ENCODE peak calls at places on chromosomes 2 and 18, in four cellular contexts. H, K, A and T are unnamed samples.

GRCh38 chr2:37350034-37350433 is 5.6 kb downstream of the QPCT start:
- DNase-seq in K (peak), H (peak), A (no peak), T (no peak)

GRCh38 chr2:235026649-235027557 is 75.1 kb downstream of the SH3BP4 start:
- DNase-seq in A (no peak), H (peak), K (peak), T (peak)

GRCh38 chr2:181977661-181978350 is 7.8 kb upstream of the PPP1R1C start:
- DNase-seq in A (no peak), K (no peak), H (peak), T (no peak)

GRCh38 chr2:9201185-9201891 is 5.3 kb upstream of the ASAP2 start:
- DNase-seq in H (peak), K (no peak), A (no peak), T (no peak)

GRCh38 chr2:111022630-111023029 is 98.1 kb upstream of the BCL2L11 start:
- DNase-seq in K (no peak), H (no peak), A (no peak), T (no peak)

GRCh38 chr2:232318175-232318855 is 60.2 kb upstream of the ALPP start:
- DNase-seq in A (no peak), K (no peak), H (no peak), T (no peak)

GRCh38 chr2:181970160-181970794 is 15.4 kb upstream of the PPP1R1C start:
- DNase-seq in H (no peak), K (no peak), A (no peak), T (no peak)

GRCh38 chr2:233544079-233544690 is 22.4 kb downstream of the USP40 start:
- DNase-seq in K (no peak), A (no peak), H (no peak), T (no peak)

GRCh38 chr2:57890462-57890861 is 156.1 kb upstream of the VRK2 start:
- DNase-seq in H (no peak), A (no peak), K (no peak), T (no peak)

GRCh38 chr2:27314709-27315108 is 6.5 kb upstream of the UCN start:
- DNase-seq in K (no peak), H (no peak), A (no peak), T (no peak)

GRCh38 chr18:69968073-69968472 is 20.4 kb upstream of the CD226 start:
- DNase-seq in K (no peak), H (no peak), A (peak), T (no peak)

GRCh38 chr2:171711351-171711750 is 24.1 kb downstream of the DYNC1I2 start:
- DNase-seq in H (peak), K (no peak), A (no peak), T (no peak)

GRCh38 chr2:161045726-161046125 is 114.5 kb upstream of the TANK start:
- DNase-seq in K (no peak), A (no peak), H (no peak), T (no peak)

GRCh38 chr2:15504882-15505663 is 56.1 kb downstream of the NBAS start:
- DNase-seq in H (no peak), A (peak), K (no peak), T (no peak)

GRCh38 chr2:218322756-218323525 is 30.6 kb upstream of the TMBIM1 start:
- DNase-seq in H (peak), A (peak), K (peak), T (peak)

GRCh38 chr2:122255924-122256323 is 500.5 kb downstream of the TSN start:
- DNase-seq in A (no peak), K (no peak), H (no peak), T (no peak)

GRCh38 chr2:216425008-216425780 is 12.9 kb downstream of the SMARCAL1 start:
- DNase-seq in H (no peak), K (no peak), A (no peak), T (no peak)

GRCh38 chr18:26813043-26813442 is 52.5 kb downstream of the AQP4 start:
- DNase-seq in H (peak), K (peak), A (peak), T (no peak)

GRCh38 chr2:39648574-39648973 is 17.1 kb upstream of the TMEM178A start:
- DNase-seq in H (no peak), A (no peak), K (no peak), T (no peak)

GRCh38 chr2:9565436-9566153 is 10.0 kb upstream of the ADAM17 start:
- DNase-seq in H (peak), K (no peak), A (no peak), T (peak)

GRCh38 chr2:57084697-57085281 is 901.0 kb downstream of the CCDC85A start:
- DNase-seq in K (no peak), H (no peak), A (no peak), T (no peak)

GRCh38 chr2:28287261-28287915 is 105.3 kb upstream of the FOSL2 start:
- DNase-seq in K (no peak), A (no peak), H (no peak), T (no peak)

GRCh38 chr2:235556086-235556485 is 62.2 kb downstream of the AGAP1 start:
- DNase-seq in H (no peak), K (no peak), A (no peak), T (no peak)

GRCh38 chr2:75100691-75101236 is 98.6 kb downstream of the TACR1 start:
- DNase-seq in A (no peak), K (no peak), H (no peak), T (no peak)

GRCh38 chr2:156784034-156784433 is 347.9 kb downstream of the GPD2 start:
- DNase-seq in A (peak), K (no peak), H (no peak), T (no peak)

GRCh38 chr2:144379891-144380311 is 140.0 kb downstream of the ZEB2 start:
- DNase-seq in H (no peak), K (no peak), A (no peak), T (peak)